ENCODE peak calls at places on chromosomes 1 and 21, in five cellular contexts. T is right atrium auricular region, B is progenitor cell of endocrine pancreas, J is heart left ventricle, W is H9. P is an unnamed sample.

GRCh38 chr1:97041011-97041410 is 319.4 kb downstream of the PTBP2 start:
- DNase-seq in W (no peak), B (no peak), J (no peak), T (no peak), P (no peak)

GRCh38 chr21:28719731-28720130 is 272.9 kb downstream of the LTN1 start:
- DNase-seq in B (no peak), W (no peak), J (no peak), T (no peak), P (peak)

GRCh38 chr1:214317300-214317699 is 36.3 kb downstream of the SMYD2 start:
- DNase-seq in J (peak), T (peak), B (no peak), W (peak), P (no peak)

GRCh38 chr1:59013276-59013927 is 229.6 kb upstream of the JUN start:
- DNase-seq in B (no peak), J (peak), T (no peak), W (peak), P (peak)

GRCh38 chr1:112950426-112950825 is 5.6 kb downstream of the SLC16A1 start:
- DNase-seq in W (no peak), T (no peak), J (no peak), B (no peak), P (no peak)

GRCh38 chr1:223143760-223144248 is 756 bp upstream of the TLR5 start:
- DNase-seq in J (peak), B (no peak), T (no peak), W (no peak), P (no peak)

GRCh38 chr1:174114788-174115448 is 44.4 kb upstream of the RABGAP1L start:
- DNase-seq in B (no peak), T (no peak), J (no peak), W (peak), P (peak)

GRCh38 chr1:47717341-47717740 is 279.5 kb downstream of the FOXD2 start:
- DNase-seq in T (no peak), B (no peak), W (no peak), J (no peak), P (no peak)

GRCh38 chr1:1387098-1388077 is 11.7 kb downstream of the CCNL2 start:
- DNase-seq in T (no peak), W (no peak), B (no peak), J (no peak), P (no peak)

GRCh38 chr1:232377494-232377770 is 252.5 kb downstream of the SIPA1L2 start:
- DNase-seq in B (no peak), W (no peak), T (peak), J (no peak), P (peak)

GRCh38 chr1:85406887-85407593 is 57.9 kb downstream of the DDAH1 start:
- DNase-seq in B (no peak), W (no peak), J (peak), T (no peak), P (peak)

GRCh38 chr1:119097380-119097779 is 43.1 kb downstream of the WARS2 start:
- DNase-seq in J (no peak), W (no peak), B (no peak), T (no peak), P (peak)

GRCh38 chr1:44672956-44673674 is 1.2 kb downstream of the TMEM53 start:
- DNase-seq in W (no peak), T (no peak), B (no peak), J (no peak), P (no peak)

GRCh38 chr1:44675186-44675585 is 672 bp downstream of the ARMH1 start:
- DNase-seq in T (no peak), W (no peak), B (no peak), J (peak), P (no peak)

GRCh38 chr1:44673675-44674112 is 587 bp downstream of the TMEM53 start:
- DNase-seq in W (no peak), B (no peak), T (no peak), J (no peak), P (no peak)

GRCh38 chr1:44672254-44672955 is 1.9 kb downstream of the TMEM53 start:
- DNase-seq in T (peak), J (peak), B (no peak), W (peak), P (peak)

DNA sequence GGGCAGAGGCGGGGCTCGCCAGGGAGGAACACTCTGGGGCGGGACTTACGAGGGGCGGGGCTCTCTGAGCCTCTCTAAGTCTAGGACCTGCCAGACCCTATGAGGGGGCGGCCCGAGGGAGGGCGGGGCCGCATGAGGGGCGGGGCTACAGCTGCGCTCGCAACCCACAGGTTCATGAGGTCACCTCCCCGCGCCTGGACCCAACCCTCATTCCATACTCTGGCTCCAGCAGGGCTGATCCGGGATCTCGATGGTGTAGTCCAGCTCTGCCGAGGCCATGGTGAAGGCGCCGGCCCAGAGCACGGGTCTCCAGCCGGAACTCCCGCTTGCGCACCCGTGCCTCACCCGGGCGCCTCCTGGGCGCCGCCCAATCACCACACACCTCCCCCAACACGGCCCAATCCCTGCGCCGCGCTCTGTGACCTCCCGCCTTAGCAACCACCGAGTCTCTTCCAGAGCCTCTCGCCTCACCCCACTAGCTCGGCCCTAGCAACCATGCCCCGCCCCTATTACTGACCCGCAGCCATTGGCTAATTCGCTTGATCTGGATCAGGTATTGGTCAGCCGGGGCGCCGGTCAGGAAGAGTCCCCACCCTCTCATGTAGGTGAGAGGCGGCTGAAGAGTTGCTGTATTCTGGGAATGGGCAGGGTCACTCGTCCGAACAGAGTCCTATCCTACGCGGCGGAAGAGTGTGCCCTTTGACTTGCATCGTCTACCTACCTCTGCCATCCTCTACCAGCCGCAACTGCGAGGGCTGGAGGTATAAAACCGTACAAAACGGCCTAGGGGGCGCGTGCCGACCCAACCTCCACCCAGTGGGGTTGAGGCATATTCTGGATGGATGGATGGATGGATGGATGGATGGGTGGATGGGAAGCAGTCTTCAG is at the start of the genes ARMH1 and TMEM53:
- DNase-seq in W (peak), T (peak), B (peak), J (peak), P (peak)
- TF ChIP-seq CTCF in W (no peak), T (no peak), B (no peak), J (no peak), P (no peak)

GRCh38 chr1:17723684-17724083 is 31.4 kb upstream of the ACTL8 start:
- DNase-seq in B (no peak), J (no peak), W (no peak), T (no peak), P (no peak)
- TF ChIP-seq CTCF in B (peak), J (no peak), W (peak), T (no peak), P (peak)

GRCh38 chr1:107152332-107152731 is 11.5 kb downstream of the NTNG1 start:
- DNase-seq in T (no peak), W (no peak), J (no peak), B (no peak), P (no peak)

GRCh38 chr1:107147813-107148212 is 7.0 kb downstream of the NTNG1 start:
- DNase-seq in T (no peak), J (no peak), B (no peak), W (no peak), P (no peak)

GRCh38 chr1:107153033-107153432 is 12.2 kb downstream of the NTNG1 start:
- DNase-seq in J (no peak), B (no peak), W (no peak), T (no peak), P (no peak)
- TF ChIP-seq CTCF in J (no peak), B (peak), W (peak), T (no peak), P (no peak)

DNA sequence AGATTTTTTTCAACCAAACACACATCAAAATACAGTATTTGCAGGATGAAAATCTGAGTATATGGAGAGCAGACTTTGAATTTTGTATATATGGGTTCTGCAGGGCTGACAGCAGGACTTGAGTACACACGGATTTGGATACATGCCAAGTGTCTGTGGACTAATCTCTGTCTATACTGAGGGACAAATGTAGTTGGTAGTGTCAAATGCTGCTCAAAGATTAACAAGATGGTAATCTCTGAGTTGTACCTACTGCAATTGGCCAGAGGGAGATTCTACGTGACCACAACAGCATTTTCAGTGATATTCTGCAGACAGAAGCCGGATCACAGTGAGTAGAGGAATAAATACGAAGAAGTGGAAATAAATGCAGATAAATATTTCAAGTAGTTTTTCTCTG is 43.4 kb downstream of the SHCBP1L start:
- DNase-seq in B (no peak), T (no peak), J (no peak), W (no peak), P (no peak)
- TF ChIP-seq CTCF in B (no peak), T (no peak), J (no peak), W (no peak), P (no peak)

GRCh38 chr1:179251675-179252074 is 22.2 kb upstream of the ABL2 start:
- DNase-seq in B (no peak), J (no peak), T (no peak), W (no peak), P (peak)
- TF ChIP-seq CTCF in B (peak), J (no peak), T (no peak), W (peak), P (peak)

GRCh38 chr1:217630711-217631591 is at the start of the genes GPATCH2 and SPATA17:
- DNase-seq in W (peak), J (peak), T (peak), B (peak), P (peak)
- TF ChIP-seq CTCF in W (peak), J (no peak), T (no peak), B (peak), P (no peak)

GRCh38 chr1:33181038-33181861 is 593 bp downstream of the TRIM62 start:
- DNase-seq in W (peak), T (peak), B (peak), J (peak), P (peak)
- TF ChIP-seq CTCF in W (peak), T (no peak), B (peak), J (no peak), P (no peak)

P was measured in fibroblast of pulmonary artery.